ENCODE peak calls at places on chromosomes 2 and 18, in seven cellular contexts. One of them, this sample, is unnamed.

GRCh38 chr2:237207641-237208040 is 122.0 kb downstream of the COPS8 start:
- DNase-seq in IMR-90: peak; percentile 85
- DNase-seq in psoas muscle: peak; percentile 84
- DNase-seq in left lung: peak; percentile 56
- DNase-seq in dorsolateral prefrontal cortex: no peak
- DNase-seq in lower lobe of right lung: peak; percentile 62
- DNase-seq in cardiac fibroblast: peak; percentile 81
- DNase-seq in this sample: no peak

GRCh38 chr2:18154259-18154658 is 275.8 kb downstream of the KCNS3 start:
- DNase-seq in dorsolateral prefrontal cortex: no peak
- DNase-seq in IMR-90: no peak
- DNase-seq in left lung: no peak
- DNase-seq in cardiac fibroblast: no peak
- DNase-seq in lower lobe of right lung: no peak
- DNase-seq in psoas muscle: no peak
- DNase-seq in this sample: no peak

GRCh38 chr2:178891265-178891958 is 84.2 kb upstream of the TTN start:
- DNase-seq in psoas muscle: peak; percentile 63
- DNase-seq in IMR-90: peak; percentile 63
- DNase-seq in left lung: no peak
- DNase-seq in cardiac fibroblast: peak; percentile 86
- DNase-seq in lower lobe of right lung: no peak
- DNase-seq in dorsolateral prefrontal cortex: no peak
- DNase-seq in this sample: no peak

GRCh38 chr18:23990474-23991410 is 23.8 kb upstream of the TTC39C start:
- DNase-seq in lower lobe of right lung: no peak
- DNase-seq in IMR-90: peak; percentile 46
- DNase-seq in left lung: no peak
- DNase-seq in psoas muscle: no peak
- DNase-seq in cardiac fibroblast: no peak
- DNase-seq in dorsolateral prefrontal cortex: no peak
- DNase-seq in this sample: no peak

GRCh38 chr2:109702250-109702985 is 88.3 kb downstream of the SOWAHC start:
- DNase-seq in left lung: peak; percentile 24
- DNase-seq in IMR-90: peak; percentile 63
- DNase-seq in lower lobe of right lung: no peak
- DNase-seq in cardiac fibroblast: peak; percentile 73
- DNase-seq in psoas muscle: no peak
- DNase-seq in dorsolateral prefrontal cortex: no peak
- DNase-seq in this sample: no peak

GRCh38 chr2:37472959-37473358 is 128.5 kb downstream of the QPCT start:
- DNase-seq in left lung: peak; percentile 61
- DNase-seq in cardiac fibroblast: peak; percentile 85
- DNase-seq in psoas muscle: no peak
- DNase-seq in IMR-90: peak; percentile 81
- DNase-seq in lower lobe of right lung: peak; percentile 71
- DNase-seq in dorsolateral prefrontal cortex: no peak
- DNase-seq in this sample: no peak

GRCh38 chr2:226910384-226910783 is 74.5 kb downstream of the RHBDD1 start:
- DNase-seq in IMR-90: no peak
- DNase-seq in left lung: no peak
- DNase-seq in cardiac fibroblast: no peak
- DNase-seq in dorsolateral prefrontal cortex: no peak
- DNase-seq in lower lobe of right lung: no peak
- DNase-seq in psoas muscle: no peak
- DNase-seq in this sample: no peak

GRCh38 chr2:108449410-108450200 is 599 bp downstream of the GCC2 start:
- DNase-seq in dorsolateral prefrontal cortex: no peak
- DNase-seq in cardiac fibroblast: peak; percentile 26
- DNase-seq in IMR-90: peak; percentile 38
- DNase-seq in psoas muscle: no peak
- DNase-seq in left lung: no peak
- DNase-seq in lower lobe of right lung: no peak
- DNase-seq in this sample: no peak

GRCh38 chr2:169362346-169363026 is at the start of gene LRP2:
- DNase-seq in dorsolateral prefrontal cortex: peak; percentile 33
- DNase-seq in psoas muscle: peak; percentile 48
- DNase-seq in IMR-90: no peak
- DNase-seq in cardiac fibroblast: no peak
- DNase-seq in left lung: peak; percentile 41
- DNase-seq in lower lobe of right lung: peak; percentile 63
- DNase-seq in this sample: peak; percentile 19

GRCh38 chr2:151771599-151772358 is 37.5 kb upstream of the NEB start:
- DNase-seq in psoas muscle: peak; percentile 85
- DNase-seq in IMR-90: peak; percentile 94
- DNase-seq in left lung: peak; percentile 46
- DNase-seq in cardiac fibroblast: peak; percentile 34
- DNase-seq in dorsolateral prefrontal cortex: no peak
- DNase-seq in lower lobe of right lung: peak; percentile 50
- DNase-seq in this sample: peak; percentile 66

GRCh38 chr2:239315308-239315707 is 85.5 kb downstream of the HDAC4 start:
- DNase-seq in cardiac fibroblast: no peak
- DNase-seq in IMR-90: no peak
- DNase-seq in psoas muscle: no peak
- DNase-seq in dorsolateral prefrontal cortex: no peak
- DNase-seq in left lung: no peak
- DNase-seq in lower lobe of right lung: no peak
- DNase-seq in this sample: no peak

GRCh38 chr2:1940660-1941059 is 196.3 kb upstream of the PXDN start:
- DNase-seq in psoas muscle: no peak
- DNase-seq in lower lobe of right lung: peak; percentile 62
- DNase-seq in dorsolateral prefrontal cortex: peak; percentile 65
- DNase-seq in left lung: no peak
- DNase-seq in IMR-90: no peak
- DNase-seq in cardiac fibroblast: peak; percentile 1
- DNase-seq in this sample: no peak

GRCh38 chr2:226782092-226782713 is 17.4 kb downstream of the IRS1 start:
- DNase-seq in lower lobe of right lung: no peak
- DNase-seq in dorsolateral prefrontal cortex: no peak
- DNase-seq in cardiac fibroblast: peak; percentile 47
- DNase-seq in IMR-90: peak; percentile 87
- DNase-seq in psoas muscle: no peak
- DNase-seq in left lung: no peak
- DNase-seq in this sample: no peak

GRCh38 chr2:106944220-106944619 is 58.3 kb upstream of the ST6GAL2 start:
- DNase-seq in left lung: no peak
- DNase-seq in dorsolateral prefrontal cortex: no peak
- DNase-seq in cardiac fibroblast: peak; percentile 58
- DNase-seq in lower lobe of right lung: no peak
- DNase-seq in IMR-90: peak; percentile 10
- DNase-seq in psoas muscle: no peak
- DNase-seq in this sample: no peak

GRCh38 chr2:241659150-241659739 is 21.8 kb downstream of the ATG4B start:
- DNase-seq in IMR-90: peak; percentile 73
- DNase-seq in cardiac fibroblast: peak; percentile 88
- DNase-seq in lower lobe of right lung: no peak
- DNase-seq in psoas muscle: peak; percentile 70
- DNase-seq in left lung: no peak
- DNase-seq in dorsolateral prefrontal cortex: peak; percentile 55
- DNase-seq in this sample: no peak

GRCh38 chr2:151630372-151630771 is 103.9 kb downstream of the NEB start:
- DNase-seq in left lung: no peak
- DNase-seq in cardiac fibroblast: no peak
- DNase-seq in IMR-90: no peak
- DNase-seq in dorsolateral prefrontal cortex: no peak
- DNase-seq in lower lobe of right lung: no peak
- DNase-seq in psoas muscle: no peak
- DNase-seq in this sample: no peak

GRCh38 chr2:191869178-191869577 is 22.3 kb upstream of the CAVIN2 start:
- DNase-seq in cardiac fibroblast: peak; percentile 55
- DNase-seq in lower lobe of right lung: no peak
- DNase-seq in IMR-90: peak; percentile 30
- DNase-seq in left lung: no peak
- DNase-seq in dorsolateral prefrontal cortex: peak; percentile 31
- DNase-seq in psoas muscle: no peak
- DNase-seq in this sample: no peak

GRCh38 chr2:19607931-19608762 is 249.7 kb upstream of the OSR1 start:
- DNase-seq in left lung: no peak
- DNase-seq in dorsolateral prefrontal cortex: no peak
- DNase-seq in IMR-90: peak; percentile 93
- DNase-seq in lower lobe of right lung: no peak
- DNase-seq in psoas muscle: peak; percentile 62
- DNase-seq in cardiac fibroblast: peak; percentile 86
- DNase-seq in this sample: no peak

GRCh38 chr2:25305809-25306208 is 35.9 kb downstream of the DNMT3A start:
- DNase-seq in cardiac fibroblast: no peak
- DNase-seq in IMR-90: no peak
- DNase-seq in left lung: no peak
- DNase-seq in dorsolateral prefrontal cortex: peak; percentile 42
- DNase-seq in lower lobe of right lung: no peak
- DNase-seq in psoas muscle: peak; percentile 81
- DNase-seq in this sample: no peak

GRCh38 chr2:172783091-172783898 is 47.6 kb downstream of the RAPGEF4 start:
- DNase-seq in IMR-90: peak; percentile 94
- DNase-seq in cardiac fibroblast: peak; percentile 86
- DNase-seq in dorsolateral prefrontal cortex: no peak
- DNase-seq in psoas muscle: no peak
- DNase-seq in lower lobe of right lung: no peak
- DNase-seq in left lung: peak; percentile 49
- DNase-seq in this sample: no peak

GRCh38 chr2:117704818-117705217 is 109.7 kb upstream of the DDX18 start:
- DNase-seq in dorsolateral prefrontal cortex: no peak
- DNase-seq in lower lobe of right lung: no peak
- DNase-seq in left lung: no peak
- DNase-seq in IMR-90: no peak
- DNase-seq in cardiac fibroblast: no peak
- DNase-seq in psoas muscle: no peak
- DNase-seq in this sample: no peak

GRCh38 chr2:117698819-117699218 is 115.7 kb upstream of the DDX18 start:
- DNase-seq in psoas muscle: no peak
- DNase-seq in cardiac fibroblast: no peak
- DNase-seq in lower lobe of right lung: no peak
- DNase-seq in IMR-90: no peak
- DNase-seq in left lung: no peak
- DNase-seq in dorsolateral prefrontal cortex: no peak
- DNase-seq in this sample: no peak

GRCh38 chr2:117702098-117702497 is 112.4 kb upstream of the DDX18 start:
- DNase-seq in lower lobe of right lung: no peak
- DNase-seq in dorsolateral prefrontal cortex: no peak
- DNase-seq in psoas muscle: no peak
- DNase-seq in left lung: no peak
- DNase-seq in cardiac fibroblast: no peak
- DNase-seq in IMR-90: no peak
- DNase-seq in this sample: no peak

GRCh38 chr2:117707874-117708273 is 106.6 kb upstream of the DDX18 start:
- DNase-seq in dorsolateral prefrontal cortex: no peak
- DNase-seq in lower lobe of right lung: no peak
- DNase-seq in left lung: no peak
- DNase-seq in psoas muscle: no peak
- DNase-seq in IMR-90: no peak
- DNase-seq in cardiac fibroblast: no peak
- DNase-seq in this sample: no peak

DNA sequence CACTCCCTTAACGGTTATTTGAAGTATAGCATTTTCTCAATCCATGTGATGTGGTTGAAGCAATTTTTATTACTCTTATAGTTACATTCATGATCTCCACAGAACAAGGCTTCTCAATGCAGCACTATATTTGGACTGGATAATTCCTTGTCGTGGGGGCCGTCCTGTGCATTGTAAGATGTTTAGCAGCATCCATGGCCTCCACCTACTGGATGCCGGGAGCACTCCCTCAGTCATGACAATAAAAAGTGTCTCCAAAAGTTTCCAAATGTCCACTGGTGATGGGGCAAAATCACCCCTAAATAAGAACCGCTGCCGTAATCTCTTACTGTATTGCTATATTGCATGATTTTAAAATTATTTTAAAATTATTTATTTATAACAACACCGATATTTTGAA is 110.6 kb upstream of the DDX18 start:
- DNase-seq in psoas muscle: no peak
- DNase-seq in dorsolateral prefrontal cortex: no peak
- DNase-seq in cardiac fibroblast: no peak
- DNase-seq in left lung: no peak
- DNase-seq in IMR-90: no peak
- DNase-seq in lower lobe of right lung: no peak
- DNase-seq in this sample: no peak
- TF ChIP-seq CTCF in psoas muscle: no peak
- TF ChIP-seq CTCF in dorsolateral prefrontal cortex: no peak
- TF ChIP-seq CTCF in cardiac fibroblast: no peak
- TF ChIP-seq CTCF in left lung: no peak
- TF ChIP-seq CTCF in IMR-90: no peak
- TF ChIP-seq CTCF in lower lobe of right lung: no peak
- TF ChIP-seq CTCF in this sample: no peak

GRCh38 chr2:171568085-171568484 is 45.8 kb downstream of the CYBRD1 start:
- DNase-seq in dorsolateral prefrontal cortex: no peak
- DNase-seq in psoas muscle: no peak
- DNase-seq in left lung: no peak
- DNase-seq in cardiac fibroblast: peak; percentile 22
- DNase-seq in IMR-90: no peak
- DNase-seq in lower lobe of right lung: no peak
- DNase-seq in this sample: no peak
- TF ChIP-seq CTCF in dorsolateral prefrontal cortex: no peak
- TF ChIP-seq CTCF in psoas muscle: no peak
- TF ChIP-seq CTCF in left lung: no peak
- TF ChIP-seq CTCF in cardiac fibroblast: no peak
- TF ChIP-seq CTCF in IMR-90: no peak
- TF ChIP-seq CTCF in lower lobe of right lung: no peak
- TF ChIP-seq CTCF in this sample: no peak

DNA sequence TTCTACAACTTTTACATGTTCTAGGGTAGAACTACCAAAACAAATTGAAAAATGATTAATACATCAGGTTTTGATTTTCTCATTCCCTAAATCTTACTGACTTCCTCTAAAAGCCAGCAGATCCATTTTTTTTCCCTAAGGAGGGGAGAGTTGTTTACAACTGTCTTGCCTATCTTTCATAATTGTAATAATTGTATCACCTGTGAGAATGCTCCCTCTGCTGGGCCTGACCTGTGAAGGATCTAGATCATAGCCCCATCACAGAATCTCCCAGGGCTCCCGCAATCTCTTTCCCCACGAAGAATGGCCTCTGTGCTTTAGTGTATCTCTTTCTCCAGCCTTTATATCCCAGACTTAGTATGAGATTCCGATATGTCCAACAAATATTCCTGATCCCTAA is 9.1 kb downstream of the LOXL3 start:
- DNase-seq in cardiac fibroblast: no peak
- DNase-seq in dorsolateral prefrontal cortex: no peak
- DNase-seq in left lung: no peak
- DNase-seq in lower lobe of right lung: no peak
- DNase-seq in psoas muscle: no peak
- DNase-seq in IMR-90: no peak
- DNase-seq in this sample: no peak
- TF ChIP-seq CTCF in cardiac fibroblast: no peak
- TF ChIP-seq CTCF in dorsolateral prefrontal cortex: no peak
- TF ChIP-seq CTCF in left lung: no peak
- TF ChIP-seq CTCF in lower lobe of right lung: no peak
- TF ChIP-seq CTCF in psoas muscle: no peak
- TF ChIP-seq CTCF in IMR-90: no peak
- TF ChIP-seq CTCF in this sample: no peak

DNA sequence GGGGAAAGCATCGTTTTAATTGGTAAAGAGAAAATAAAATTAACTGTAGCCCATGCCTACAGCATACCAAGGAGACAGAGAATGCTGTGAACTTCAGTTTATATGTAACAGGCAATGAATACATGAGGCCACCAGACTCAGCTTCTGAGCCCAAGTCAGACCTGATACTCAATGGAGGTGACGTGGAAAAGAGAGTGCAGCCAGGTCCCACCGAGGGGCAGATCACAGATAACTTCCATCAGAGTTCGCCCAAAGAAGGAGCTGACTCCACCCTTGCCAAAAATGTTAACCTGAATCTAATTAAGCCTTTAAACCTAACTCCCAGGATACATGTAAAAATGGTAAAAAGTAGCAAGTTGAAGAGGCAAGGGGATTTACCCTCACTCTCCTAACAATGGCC is 52.2 kb upstream of the PROKR1 start:
- DNase-seq in cardiac fibroblast: no peak
- DNase-seq in psoas muscle: no peak
- DNase-seq in lower lobe of right lung: no peak
- DNase-seq in left lung: no peak
- DNase-seq in dorsolateral prefrontal cortex: no peak
- DNase-seq in IMR-90: no peak
- DNase-seq in this sample: no peak
- TF ChIP-seq CTCF in cardiac fibroblast: no peak
- TF ChIP-seq CTCF in psoas muscle: no peak
- TF ChIP-seq CTCF in lower lobe of right lung: no peak
- TF ChIP-seq CTCF in left lung: no peak
- TF ChIP-seq CTCF in dorsolateral prefrontal cortex: no peak
- TF ChIP-seq CTCF in IMR-90: no peak
- TF ChIP-seq CTCF in this sample: no peak

This sample was measured in activated B cell treated with CpG ODN at 0.5 μM for 24 hours.